ENCODE peak calls at places on chromosome 9, in ten cellular contexts. F is PC-3, N is colonic mucosa, P is GM23248, K is right lobe of liver, X is aorta, J is IMR-90, I is spleen, E is heart right ventricle, G is left ventricle myocardium inferior. O is an unnamed sample.

GRCh38 chr9:23674016-23674585 is 151.9 kb downstream of the ELAVL2 start:
- DNase-seq in F (no peak), N (no peak), P (no peak), K (no peak), X (no peak), J (no peak), I (no peak), E (no peak), G (no peak), O (no peak)

GRCh38 chr9:137728444-137729311 is 109.9 kb downstream of the EHMT1 start:
- DNase-seq in F (no peak), N (no peak), P (no peak), K (no peak), X (no peak), J (peak; percentile 19), I (no peak), E (no peak), G (no peak), O (no peak)

GRCh38 chr9:75265525-75265972 is 177.2 kb downstream of the OSTF1 start:
- DNase-seq in F (peak; percentile 56), N (peak; percentile 71), P (peak; percentile 60), K (no peak), X (no peak), J (peak; percentile 42), I (no peak), E (peak; percentile 22), G (no peak), O (peak; percentile 34)

GRCh38 chr9:84368593-84368992 is 28.0 kb upstream of the SLC28A3 start:
- DNase-seq in F (no peak), N (no peak), P (no peak), K (no peak), X (no peak), J (no peak), I (no peak), E (no peak), G (no peak), O (no peak)

GRCh38 chr9:120876842-120877240 is at the start of gene PHF19:
- DNase-seq in F (no peak), N (no peak), P (peak; percentile 71), K (no peak), X (peak; percentile 85), J (no peak), I (peak; percentile 86), E (peak; percentile 33), G (peak; percentile 36), O (no peak)

GRCh38 chr9:131754846-131755245 is 15.0 kb upstream of the RAPGEF1 start:
- DNase-seq in F (no peak), N (no peak), P (no peak), K (no peak), X (no peak), J (no peak), I (no peak), E (no peak), G (no peak), O (no peak)

GRCh38 chr9:105625088-105625487 is 37.2 kb upstream of the TAL2 start:
- DNase-seq in F (no peak), N (no peak), P (no peak), K (no peak), X (no peak), J (no peak), I (no peak), E (no peak), G (no peak), O (no peak)

GRCh38 chr9:7094052-7094451 is 336.3 kb downstream of the KDM4C start:
- DNase-seq in F (peak; percentile 50), N (no peak), P (peak; percentile 23), K (no peak), X (no peak), J (peak; percentile 24), I (no peak), E (no peak), G (no peak), O (no peak)

GRCh38 chr9:128636024-128636390 is 20.6 kb downstream of the DYNC2I2 start:
- DNase-seq in F (peak; percentile 74), N (peak; percentile 71), P (peak; percentile 34), K (peak; percentile 94), X (no peak), J (no peak), I (no peak), E (peak; percentile 70), G (peak; percentile 77), O (peak; percentile 80)

GRCh38 chr9:119487118-119487827 is 118.0 kb upstream of the BRINP1 start:
- DNase-seq in F (no peak), N (no peak), P (no peak), K (no peak), X (no peak), J (no peak), I (no peak), E (no peak), G (no peak), O (no peak)

GRCh38 chr9:127569819-127570401 is 42.2 kb upstream of the STXBP1 start:
- DNase-seq in F (peak; percentile 61), N (no peak), P (peak; percentile 50), K (no peak), X (no peak), J (peak; percentile 44), I (no peak), E (no peak), G (no peak), O (no peak)

GRCh38 chr9:11431490-11431889 is 818.7 kb upstream of the PTPRD start:
- DNase-seq in F (no peak), N (no peak), P (no peak), K (no peak), X (no peak), J (no peak), I (no peak), E (no peak), G (no peak), O (no peak)

GRCh38 chr9:76342862-76343261 is 51.4 kb downstream of the RFK start:
- DNase-seq in F (no peak), N (no peak), P (no peak), K (no peak), X (no peak), J (no peak), I (no peak), E (no peak), G (no peak), O (no peak)

GRCh38 chr9:125883548-125883947 is 136.4 kb downstream of the PBX3 start:
- DNase-seq in F (no peak), N (no peak), P (no peak), K (no peak), X (no peak), J (no peak), I (no peak), E (no peak), G (no peak), O (no peak)

GRCh38 chr9:115946530-115946929 is 207.1 kb upstream of the PAPPA start:
- DNase-seq in F (peak; percentile 11), N (no peak), P (no peak), K (no peak), X (no peak), J (no peak), I (no peak), E (no peak), G (no peak), O (no peak)

GRCh38 chr9:125492719-125493118 is 214.3 kb downstream of the MAPKAP1 start:
- DNase-seq in F (no peak), N (no peak), P (no peak), K (no peak), X (no peak), J (no peak), I (no peak), E (no peak), G (no peak), O (no peak)

GRCh38 chr9:84945878-84946538 is 276.5 kb downstream of the NTRK2 start:
- DNase-seq in F (no peak), N (no peak), P (peak; percentile 43), K (no peak), X (no peak), J (no peak), I (no peak), E (no peak), G (no peak), O (no peak)

GRCh38 chr9:107248714-107249113 is 34.4 kb upstream of the RAD23B start:
- DNase-seq in F (no peak), N (no peak), P (no peak), K (no peak), X (no peak), J (no peak), I (no peak), E (no peak), G (no peak), O (no peak)
- H3K27ac ChIP-seq in F (peak overlapping the region; percentile 63), N (no peak overlapping the region), P (peak overlapping the region; percentile 13), K (no peak overlapping the region), X (no peak overlapping the region), J (peak overlapping the region; percentile 80), I (no peak overlapping the region), E (no peak overlapping the region), G (no peak overlapping the region), O (no peak overlapping the region)

DNA sequence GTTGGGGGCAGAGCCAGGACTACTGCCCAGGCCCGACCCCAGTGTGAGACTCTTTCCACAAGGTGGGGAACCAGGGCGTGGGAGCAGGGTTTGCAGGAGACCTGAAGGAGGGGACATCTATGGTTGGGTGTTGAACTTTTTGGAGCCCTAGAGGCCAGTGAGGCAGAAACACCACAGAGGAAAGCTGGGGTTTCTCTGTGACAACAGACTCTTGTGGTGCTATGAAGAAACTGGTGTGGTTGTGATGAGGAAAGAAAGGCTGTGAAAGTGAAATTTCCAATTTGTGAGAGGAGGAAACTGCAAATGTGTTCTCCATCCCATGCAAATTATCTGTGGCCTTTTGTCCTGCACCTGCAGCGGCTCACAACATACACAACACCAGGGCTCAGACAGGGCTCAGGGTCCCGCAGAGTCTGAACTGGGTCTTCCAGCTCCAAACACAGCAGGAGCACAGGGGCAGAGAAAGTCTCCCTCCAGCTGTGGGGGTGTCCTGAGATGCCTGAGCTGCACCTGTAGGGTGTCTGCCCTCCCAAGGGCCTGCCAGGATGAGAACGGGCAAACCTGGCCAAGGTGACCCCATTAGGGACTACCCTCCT is 51.4 kb upstream of the GRHPR start:
- DNase-seq in F (no peak), N (no peak), P (no peak), K (no peak), X (no peak), J (no peak), I (peak; percentile 80), E (no peak), G (no peak), O (no peak)
- H3K4me1 ChIP-seq in F (no peaks in the 10 kb centered on the region), N (no peaks in the 10 kb centered on the region), P (no peaks in the 10 kb centered on the region), K (no peaks in the 10 kb centered on the region), X (no peaks in the 10 kb centered on the region), J (peaks cover 2% of the 10 kb centered on the region), I (peaks cover 53% of the 10 kb centered on the region), E (no peaks in the 10 kb centered on the region), G (no peaks in the 10 kb centered on the region), O (no peaks in the 10 kb centered on the region)

GRCh38 chr9:93119953-93120845 is 13.9 kb downstream of the NINJ1 start:
- DNase-seq in F (peak; percentile 85), N (peak; percentile 72), P (peak; percentile 95), K (peak; percentile 98), X (peak; percentile 98), J (peak; percentile 94), I (peak; percentile 98), E (peak; percentile 89), G (peak; percentile 93), O (peak; percentile 95)
- H3K27ac ChIP-seq in F (no peak overlapping the region), N (peak overlapping the region; percentile 4), P (peak overlapping the region; percentile 54), K (peak overlapping the region; percentile 47), X (peak overlapping the region; percentile 58), J (peak overlapping the region; percentile 74), I (peak overlapping the region; percentile 83), E (peak overlapping the region; percentile 42), G (peak overlapping the region; percentile 71), O (peak overlapping the region; percentile 90)

DNA sequence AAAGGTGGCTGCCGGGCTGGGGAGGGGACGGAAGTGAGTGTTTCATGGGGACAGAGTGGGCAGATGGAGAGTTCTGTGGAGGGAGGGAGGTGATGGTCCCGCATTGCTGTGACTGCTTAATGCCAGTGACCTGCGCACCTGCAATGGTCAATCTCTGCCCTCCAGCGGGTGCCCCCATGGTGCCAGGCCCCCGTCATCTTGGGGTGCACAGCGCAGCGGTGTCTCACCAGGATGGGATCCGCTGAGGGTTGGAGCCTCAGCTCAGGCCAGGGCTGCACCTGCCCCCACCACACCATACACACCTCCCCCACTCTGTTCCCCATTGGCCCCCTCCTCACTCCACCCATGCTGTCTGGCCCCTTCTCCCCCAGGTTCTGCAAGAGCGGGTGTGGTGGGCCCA is 12.0 kb upstream of the CAMSAP1 start:
- DNase-seq in F (no peak), N (no peak), P (no peak), K (peak; percentile 24), X (no peak), J (no peak), I (peak; percentile 60), E (no peak), G (no peak), O (no peak)
- H3K4me1 ChIP-seq in F (no peaks in the 10 kb centered on the region), N (no peaks in the 10 kb centered on the region), P (no peaks in the 10 kb centered on the region), K (no peaks in the 10 kb centered on the region), X (no peaks in the 10 kb centered on the region), J (no peaks in the 10 kb centered on the region), I (no peaks in the 10 kb centered on the region), E (no peaks in the 10 kb centered on the region), G (no peaks in the 10 kb centered on the region), O (no peaks in the 10 kb centered on the region)

O was measured in adrenal gland.